ENCODE peak calls at places on chromosomes 13 and 19, in eight cellular contexts. A is cardiac fibroblast; Z is NB4; P is retinal pigment epithelial cell; I is fibroblast of mammary gland; C is activated CD8-positive, alpha-beta T cell treated with anti-CD3 and anti-CD28 coated beads for 36 hours; F is endothelial cell; N is foreskin fibroblast. T is an unnamed sample.

GRCh38 chr13:40120781-40121180 is 465.3 kb downstream of the COG6 start:
- DNase-seq in C (no peak), P (peak), I (peak), N (peak), F (no peak), A (peak), Z (no peak), T (no peak)

GRCh38 chr19:14603990-14604387 is 21.1 kb downstream of the CLEC17A start:
- DNase-seq in Z (no peak), P (no peak), N (no peak), C (no peak), F (no peak), A (no peak), I (no peak), T (no peak)

GRCh38 chr13:66099825-66100224 is 1130.3 kb downstream of the PCDH9 start:
- DNase-seq in I (no peak), F (no peak), C (no peak), N (no peak), P (no peak), Z (no peak), A (no peak), T (no peak)

GRCh38 chr19:40433391-40434216 is 7.8 kb upstream of the SERTAD1 start:
- DNase-seq in P (no peak), C (peak), I (peak), A (peak), N (peak), Z (peak), F (peak), T (peak)

GRCh38 chr13:101572456-101572855 is 120.0 kb downstream of the ITGBL1 start:
- DNase-seq in N (peak), A (peak), F (no peak), Z (no peak), I (peak), P (no peak), C (no peak), T (no peak)

GRCh38 chr19:45593520-45593919 is 8.5 kb downstream of the GPR4 start:
- DNase-seq in A (no peak), I (no peak), Z (no peak), N (no peak), F (no peak), P (no peak), C (no peak), T (no peak)

GRCh38 chr19:12757544-12758274 is 6.1 kb downstream of the BEST2 start:
- DNase-seq in A (peak), Z (peak), I (peak), P (no peak), F (peak), C (peak), N (peak), T (peak)

GRCh38 chr13:111904701-111905608 is 162.0 kb upstream of the SOX1 start:
- DNase-seq in C (no peak), P (no peak), I (no peak), A (no peak), Z (no peak), N (no peak), F (no peak), T (no peak)

GRCh38 chr13:23349127-23349897 is 84.2 kb downstream of the SACS start:
- DNase-seq in C (no peak), Z (no peak), F (no peak), N (peak), A (peak), P (no peak), I (peak), T (peak)

GRCh38 chr13:110445183-110445582 is 116.3 kb downstream of the RAB20 start:
- DNase-seq in N (peak), I (peak), C (no peak), P (no peak), F (no peak), A (peak), Z (peak), T (no peak)

GRCh38 chr13:99378985-99379734 is 72.0 kb upstream of the GPR183 start:
- DNase-seq in P (no peak), Z (no peak), A (no peak), F (no peak), N (peak), C (no peak), I (no peak), T (no peak)

GRCh38 chr13:30755678-30756077 is 20.3 kb downstream of the ALOX5AP start:
- DNase-seq in I (no peak), A (no peak), F (no peak), Z (no peak), N (no peak), C (no peak), P (no peak), T (no peak)

GRCh38 chr13:98318263-98318878 is 141.3 kb upstream of the RNF113B start:
- DNase-seq in N (no peak), I (no peak), A (no peak), C (no peak), P (no peak), Z (no peak), F (no peak), T (no peak)

GRCh38 chr13:113342820-113343691 is 20.9 kb downstream of the GRTP1 start:
- DNase-seq in I (no peak), Z (no peak), C (no peak), N (no peak), P (no peak), A (no peak), F (no peak), T (no peak)

GRCh38 chr13:107817652-107818287 is 397.6 kb downstream of the LIG4 start:
- DNase-seq in I (no peak), P (no peak), A (no peak), F (no peak), Z (no peak), N (no peak), C (no peak), T (no peak)

GRCh38 chr13:37109080-37109678 is 3.7 kb upstream of the CSNK1A1L start:
- DNase-seq in N (peak), F (peak), A (peak), C (no peak), P (no peak), Z (peak), I (peak), T (no peak)

GRCh38 chr13:91347212-91347995 is at the start of gene MIR17HG:
- DNase-seq in I (peak), C (peak), N (peak), A (peak), P (peak), Z (peak), F (peak), T (no peak)

GRCh38 chr13:46687810-46688209 is 109.2 kb downstream of the ESD start:
- DNase-seq in P (peak), N (peak), A (peak), F (no peak), C (peak), I (peak), Z (peak), T (no peak)

GRCh38 chr13:108226184-108226583 is 8.0 kb downstream of the ABHD13 start:
- DNase-seq in Z (no peak), F (no peak), A (no peak), C (no peak), N (no peak), P (no peak), I (no peak), T (no peak)

GRCh38 chr19:58181902-58182576 is 822 bp upstream of the ZNF274 start:
- DNase-seq in N (peak), C (peak), P (no peak), I (peak), F (peak), Z (peak), A (peak), T (no peak)

GRCh38 chr13:23866420-23867026 is 22.7 kb downstream of the MIPEP start:
- DNase-seq in I (peak), F (no peak), Z (no peak), N (no peak), P (no peak), A (peak), C (no peak), T (no peak)

GRCh38 chr19:11624064-11624463 is 26.8 kb downstream of the ZNF627 start:
- DNase-seq in I (peak), N (peak), C (no peak), Z (no peak), A (peak), F (no peak), P (peak), T (no peak)

GRCh38 chr19:55605637-55606470 is at the start of gene ZNF865:
- DNase-seq in C (peak), Z (peak), N (peak), P (peak), F (peak), A (peak), I (peak), T (peak)

GRCh38 chr13:106656214-106656613 is 88.3 kb upstream of the ARGLU1 start:
- DNase-seq in C (no peak), A (no peak), N (no peak), I (no peak), Z (no peak), P (peak), F (no peak), T (no peak)

GRCh38 chr13:59176775-59177174 is 987.0 kb downstream of the DIAPH3 start:
- DNase-seq in Z (peak), C (no peak), P (no peak), I (no peak), F (no peak), N (no peak), A (no peak), T (no peak)

GRCh38 chr13:82912564-82912963 is 969.7 kb downstream of the SLITRK1 start:
- DNase-seq in I (no peak), P (no peak), F (no peak), Z (no peak), C (no peak), A (no peak), N (no peak), T (no peak)

GRCh38 chr19:39996218-39996810 is 546 bp upstream of the ZNF546 start:
- DNase-seq in F (no peak), A (peak), P (no peak), N (peak), C (peak), Z (peak), I (peak), T (peak)

GRCh38 chr13:112928958-112929777 is 39.8 kb upstream of the MCF2L start:
- DNase-seq in C (no peak), P (no peak), F (no peak), Z (peak), N (peak), I (peak), A (peak), T (no peak)

GRCh38 chr13:36981156-36981743 is 17.9 kb downstream of the ALG5 start:
- DNase-seq in F (no peak), A (peak), I (peak), N (peak), Z (peak), P (no peak), C (no peak), T (peak)

GRCh38 chr19:46221981-46222610 is 7.4 kb upstream of the IGFL1 start:
- DNase-seq in N (peak), A (peak), C (no peak), F (no peak), I (peak), P (no peak), Z (peak), T (no peak)

GRCh38 chr13:110807546-110807945 is 94.0 kb downstream of the ING1 start:
- DNase-seq in A (no peak), P (no peak), Z (no peak), I (no peak), N (no peak), C (no peak), F (no peak), T (no peak)

GRCh38 chr13:91946498-91947070 is 548.2 kb downstream of the GPC5 start:
- DNase-seq in C (no peak), Z (peak), P (peak), A (peak), F (peak), N (peak), I (no peak), T (no peak)

GRCh38 chr13:80342541-80343371 is 1.8 kb upstream of the SPRY2 start:
- DNase-seq in N (peak), C (peak), F (peak), P (no peak), A (peak), I (peak), Z (peak), T (no peak)

GRCh38 chr13:62130016-62130970 is 714.6 kb upstream of the PCDH20 start:
- DNase-seq in I (no peak), F (no peak), Z (no peak), N (no peak), C (no peak), A (no peak), P (no peak), T (no peak)

GRCh38 chr13:31918707-31919106 is 112.9 kb upstream of the FRY start:
- DNase-seq in N (no peak), I (no peak), A (no peak), P (no peak), C (no peak), Z (no peak), F (no peak), T (no peak)

GRCh38 chr13:112244061-112244460 is 132.1 kb upstream of the SPACA7 start:
- DNase-seq in P (no peak), N (no peak), I (no peak), Z (no peak), C (no peak), A (no peak), F (no peak), T (no peak)

GRCh38 chr19:30884146-30884812 is 465.0 kb downstream of the TSHZ3 start:
- DNase-seq in N (no peak), A (no peak), I (no peak), F (no peak), Z (no peak), P (no peak), C (no peak), T (no peak)

GRCh38 chr19:4390862-4391693 is 9.3 kb downstream of the SH3GL1 start:
- DNase-seq in N (peak), Z (no peak), A (no peak), C (no peak), P (peak), I (peak), F (no peak), T (no peak)

GRCh38 chr19:4390017-4390861 is 10.1 kb downstream of the SH3GL1 start:
- DNase-seq in Z (no peak), F (peak), C (no peak), N (peak), I (peak), P (no peak), A (peak), T (no peak)

GRCh38 chr19:4393947-4394590 is 6.3 kb downstream of the SH3GL1 start:
- DNase-seq in Z (no peak), N (peak), I (no peak), F (no peak), C (no peak), A (no peak), P (peak), T (no peak)

GRCh38 chr19:4389511-4390016 is 10.8 kb downstream of the SH3GL1 start:
- DNase-seq in I (no peak), N (no peak), Z (no peak), C (no peak), A (no peak), F (no peak), P (no peak), T (no peak)

DNA sequence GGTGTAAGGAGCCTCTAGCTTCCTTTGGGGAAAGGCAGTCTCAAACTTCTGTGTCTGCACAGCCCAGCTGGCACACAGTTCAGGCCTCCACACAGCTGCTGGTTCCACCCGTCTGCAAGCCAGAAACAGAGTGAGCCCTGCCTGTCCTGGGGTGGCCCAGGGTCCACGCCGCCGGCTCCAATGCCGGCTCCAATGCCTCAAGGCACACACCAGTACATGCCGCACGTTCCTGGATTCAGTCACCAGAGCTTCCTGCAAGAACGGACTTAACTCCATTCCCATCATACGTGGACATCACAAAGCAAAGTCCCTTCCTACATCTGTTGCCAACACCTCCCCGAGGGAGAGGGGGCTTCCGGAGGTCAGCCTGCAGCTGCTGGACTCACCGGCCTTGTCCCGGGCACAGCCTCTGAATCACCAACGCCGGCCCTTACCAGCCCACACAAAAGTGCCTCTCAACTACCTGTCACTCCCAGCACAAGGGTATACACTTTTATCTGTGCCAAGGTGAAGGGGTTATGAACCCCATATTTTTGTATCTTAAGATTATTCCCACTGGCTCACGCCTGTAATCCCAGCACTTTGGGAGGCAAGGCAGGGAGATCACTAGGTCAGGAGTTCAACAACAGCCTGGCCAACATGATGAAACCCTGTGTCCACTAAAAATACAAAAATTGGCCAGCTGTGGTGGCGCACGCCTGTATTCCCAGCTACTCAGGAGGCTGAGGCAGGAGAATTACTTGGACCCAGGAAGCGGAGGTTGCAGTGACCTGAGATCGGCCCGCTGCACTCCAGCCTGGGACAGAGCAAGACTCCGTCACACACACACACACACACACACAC is 8.4 kb downstream of the SH3GL1 start:
- DNase-seq in A (peak), F (no peak), Z (no peak), P (no peak), I (peak), N (peak), C (no peak), T (no peak)
- TF ChIP-seq CTCF in A (no peak), F (no peak), Z (no peak), P (no peak), I (no peak), N (no peak), C (no peak), T (no peak)

GRCh38 chr19:48637948-48638830 is 1.0 kb upstream of the DBP start:
- DNase-seq in N (peak), P (peak), C (peak), Z (peak), I (peak), A (peak), F (peak), T (peak)
- TF ChIP-seq CTCF in N (no peak), P (peak), C (no peak), Z (peak), I (no peak), A (no peak), F (no peak), T (peak)

GRCh38 chr13:21616205-21616604 is 12.2 kb upstream of the MICU2 start:
- DNase-seq in P (no peak), F (no peak), N (no peak), A (no peak), Z (no peak), I (no peak), C (no peak), T (no peak)

GRCh38 chr13:21613791-21614190 is 9.8 kb upstream of the MICU2 start:
- DNase-seq in N (no peak), P (no peak), I (no peak), A (no peak), C (no peak), F (no peak), Z (no peak), T (no peak)

GRCh38 chr13:21611385-21611784 is 7.4 kb upstream of the MICU2 start:
- DNase-seq in N (no peak), Z (no peak), A (no peak), F (no peak), C (no peak), I (no peak), P (no peak), T (no peak)

GRCh38 chr13:21616880-21617279 is 12.9 kb upstream of the MICU2 start:
- DNase-seq in P (no peak), A (no peak), C (no peak), N (no peak), Z (no peak), I (no peak), F (no peak), T (no peak)

GRCh38 chr13:21615427-21615826 is 11.5 kb upstream of the MICU2 start:
- DNase-seq in P (no peak), Z (no peak), I (no peak), F (no peak), A (no peak), N (no peak), C (no peak), T (no peak)
- TF ChIP-seq CTCF in P (no peak), Z (no peak), I (no peak), F (no peak), A (no peak), N (no peak), C (no peak), T (no peak)

GRCh38 chr19:27964165-27964564 is 1248.8 kb downstream of the UQCRFS1 start:
- DNase-seq in Z (no peak), N (no peak), F (no peak), I (peak), P (peak), C (no peak), A (peak), T (no peak)

GRCh38 chr19:27962260-27962659 is 1250.7 kb downstream of the UQCRFS1 start:
- DNase-seq in A (peak), N (no peak), F (no peak), Z (no peak), C (no peak), I (peak), P (peak), T (no peak)

GRCh38 chr19:27971869-27972268 is 1241.1 kb downstream of the UQCRFS1 start:
- DNase-seq in C (no peak), F (no peak), I (no peak), A (no peak), P (no peak), N (no peak), Z (no peak), T (no peak)

GRCh38 chr19:27971071-27971470 is 1241.9 kb downstream of the UQCRFS1 start:
- DNase-seq in I (no peak), Z (no peak), A (peak), P (peak), F (no peak), N (no peak), C (no peak), T (no peak)

GRCh38 chr19:27966390-27966816 is 1246.5 kb downstream of the UQCRFS1 start:
- DNase-seq in A (peak), F (no peak), C (no peak), I (peak), P (no peak), N (peak), Z (peak), T (no peak)
- TF ChIP-seq CTCF in A (peak), F (no peak), C (peak), I (peak), P (peak), N (peak), Z (peak), T (peak)

GRCh38 chr19:54023191-54023590 is 31.8 kb downstream of the CACNG6 start:
- DNase-seq in Z (peak), P (no peak), N (no peak), F (no peak), C (no peak), A (no peak), I (no peak), T (no peak)

GRCh38 chr19:54024660-54025059 is 33.2 kb downstream of the CACNG6 start:
- DNase-seq in C (no peak), A (peak), F (no peak), I (no peak), N (no peak), Z (no peak), P (no peak), T (no peak)

GRCh38 chr19:54017266-54017665 is 25.8 kb downstream of the CACNG6 start:
- DNase-seq in F (no peak), A (peak), N (peak), P (no peak), C (no peak), I (peak), Z (no peak), T (no peak)

GRCh38 chr19:54021932-54022331 is 30.5 kb downstream of the CACNG6 start:
- DNase-seq in I (no peak), A (no peak), Z (no peak), P (no peak), F (no peak), N (no peak), C (no peak), T (no peak)

DNA sequence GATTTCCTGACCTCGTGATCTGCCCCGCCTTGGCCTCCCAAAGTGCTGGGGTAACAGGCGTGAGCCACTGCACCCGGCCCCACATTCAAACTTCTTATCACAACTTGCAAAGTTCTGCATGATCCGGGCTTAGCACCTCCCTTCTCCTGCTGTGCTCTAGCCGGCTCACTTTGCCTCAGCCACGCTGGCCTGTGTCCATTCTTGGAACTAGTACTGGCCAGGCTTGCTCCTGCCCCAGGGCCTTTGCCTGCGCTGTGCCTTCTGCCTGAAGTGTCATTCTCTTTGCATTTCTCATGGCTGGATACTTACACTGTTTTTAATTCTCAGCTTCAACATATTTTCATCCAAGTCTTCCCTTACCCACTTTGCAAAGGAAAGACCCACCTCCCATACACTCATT is 29.9 kb downstream of the CACNG6 start:
- DNase-seq in N (no peak), Z (no peak), I (no peak), A (no peak), P (no peak), F (no peak), C (no peak), T (no peak)
- TF ChIP-seq CTCF in N (no peak), Z (no peak), I (no peak), A (no peak), P (no peak), F (no peak), C (no peak), T (no peak)

GRCh38 chr19:27774337-27774736 is 1438.6 kb downstream of the UQCRFS1 start:
- DNase-seq in I (no peak), P (no peak), F (no peak), Z (peak), C (peak), N (peak), A (peak), T (no peak)
- TF ChIP-seq CTCF in I (peak), P (peak), F (peak), Z (peak), C (no peak), N (peak), A (peak), T (peak)